ENCODE peak calls at places on chromosomes 4 and X, in ten cellular contexts. One of them, this sample, is unnamed.

GRCh38 chr4:82773049-82773448 is 25.5 kb downstream of the SCD5 start:
- DNase-seq in T-helper 17 cell: no peak
- DNase-seq in cardiac septum: no peak
- DNase-seq in HEK293T: no peak
- DNase-seq in activated T-helper 1 cell treated with anti-CD3 and anti-CD28 coated beads, Interleukin-12 subunit alpha, Interleukin-12 subunit beta, Interleukin-2, Interleukin-4 antibody, amounts not matched to agents 30 ng/mL and 10 ng/mL and 1 ng/mL, durations not matched to agents 14 hours and 24 hours and 36 hours: no peak
- DNase-seq in WTC11: no peak
- DNase-seq in KBM-7: no peak
- DNase-seq in stimulated activated CD4-positive, alpha-beta T cell treated with anti-CD3 and anti-CD28 coated beads, TNF-alpha, amount 100 ng/mL, for 24 hours: no peak
- DNase-seq in GF-D8: no peak
- DNase-seq in posterior vena cava: no peak
- DNase-seq in this sample: no peak

GRCh38 chr4:150855981-150856510 is 159.0 kb downstream of the LRBA start:
- DNase-seq in cardiac septum: no peak
- DNase-seq in KBM-7: no peak
- DNase-seq in activated T-helper 1 cell treated with anti-CD3 and anti-CD28 coated beads, Interleukin-12 subunit alpha, Interleukin-12 subunit beta, Interleukin-2, Interleukin-4 antibody, amounts not matched to agents 30 ng/mL and 10 ng/mL and 1 ng/mL, durations not matched to agents 14 hours and 24 hours and 36 hours: no peak
- DNase-seq in HEK293T: no peak
- DNase-seq in GF-D8: no peak
- DNase-seq in WTC11: no peak
- DNase-seq in T-helper 17 cell: no peak
- DNase-seq in stimulated activated CD4-positive, alpha-beta T cell treated with anti-CD3 and anti-CD28 coated beads, TNF-alpha, amount 100 ng/mL, for 24 hours: no peak
- DNase-seq in posterior vena cava: no peak
- DNase-seq in this sample: no peak

GRCh38 chrX:56233100-56233499 is 944 bp downstream of the KLF8 start:
- DNase-seq in GF-D8: no peak
- DNase-seq in posterior vena cava: no peak
- DNase-seq in WTC11: no peak
- DNase-seq in stimulated activated CD4-positive, alpha-beta T cell treated with anti-CD3 and anti-CD28 coated beads, TNF-alpha, amount 100 ng/mL, for 24 hours: peak
- DNase-seq in activated T-helper 1 cell treated with anti-CD3 and anti-CD28 coated beads, Interleukin-12 subunit alpha, Interleukin-12 subunit beta, Interleukin-2, Interleukin-4 antibody, amounts not matched to agents 30 ng/mL and 10 ng/mL and 1 ng/mL, durations not matched to agents 14 hours and 24 hours and 36 hours: no peak
- DNase-seq in T-helper 17 cell: no peak
- DNase-seq in KBM-7: no peak
- DNase-seq in HEK293T: no peak
- DNase-seq in cardiac septum: no peak
- DNase-seq in this sample: no peak

GRCh38 chrX:7515681-7516413 is 327.1 kb upstream of the VCX start:
- DNase-seq in KBM-7: no peak
- DNase-seq in HEK293T: no peak
- DNase-seq in stimulated activated CD4-positive, alpha-beta T cell treated with anti-CD3 and anti-CD28 coated beads, TNF-alpha, amount 100 ng/mL, for 24 hours: no peak
- DNase-seq in cardiac septum: no peak
- DNase-seq in GF-D8: no peak
- DNase-seq in posterior vena cava: no peak
- DNase-seq in WTC11: no peak
- DNase-seq in activated T-helper 1 cell treated with anti-CD3 and anti-CD28 coated beads, Interleukin-12 subunit alpha, Interleukin-12 subunit beta, Interleukin-2, Interleukin-4 antibody, amounts not matched to agents 30 ng/mL and 10 ng/mL and 1 ng/mL, durations not matched to agents 14 hours and 24 hours and 36 hours: no peak
- DNase-seq in T-helper 17 cell: no peak
- DNase-seq in this sample: no peak

GRCh38 chr4:17511950-17512795 is at the start of gene QDPR:
- DNase-seq in stimulated activated CD4-positive, alpha-beta T cell treated with anti-CD3 and anti-CD28 coated beads, TNF-alpha, amount 100 ng/mL, for 24 hours: peak
- DNase-seq in GF-D8: peak
- DNase-seq in KBM-7: peak
- DNase-seq in cardiac septum: peak
- DNase-seq in posterior vena cava: peak
- DNase-seq in HEK293T: peak
- DNase-seq in activated T-helper 1 cell treated with anti-CD3 and anti-CD28 coated beads, Interleukin-12 subunit alpha, Interleukin-12 subunit beta, Interleukin-2, Interleukin-4 antibody, amounts not matched to agents 30 ng/mL and 10 ng/mL and 1 ng/mL, durations not matched to agents 14 hours and 24 hours and 36 hours: peak
- DNase-seq in T-helper 17 cell: peak
- DNase-seq in WTC11: peak
- DNase-seq in this sample: no peak

GRCh38 chr4:168723569-168723968 is 226.7 kb downstream of the PALLD start:
- DNase-seq in posterior vena cava: no peak
- DNase-seq in activated T-helper 1 cell treated with anti-CD3 and anti-CD28 coated beads, Interleukin-12 subunit alpha, Interleukin-12 subunit beta, Interleukin-2, Interleukin-4 antibody, amounts not matched to agents 30 ng/mL and 10 ng/mL and 1 ng/mL, durations not matched to agents 14 hours and 24 hours and 36 hours: no peak
- DNase-seq in KBM-7: no peak
- DNase-seq in cardiac septum: no peak
- DNase-seq in T-helper 17 cell: no peak
- DNase-seq in WTC11: no peak
- DNase-seq in stimulated activated CD4-positive, alpha-beta T cell treated with anti-CD3 and anti-CD28 coated beads, TNF-alpha, amount 100 ng/mL, for 24 hours: no peak
- DNase-seq in GF-D8: no peak
- DNase-seq in HEK293T: no peak
- DNase-seq in this sample: no peak

GRCh38 chrX:47540754-47541538 is 20.1 kb upstream of the ARAF start:
- DNase-seq in HEK293T: peak
- DNase-seq in posterior vena cava: peak
- DNase-seq in T-helper 17 cell: no peak
- DNase-seq in activated T-helper 1 cell treated with anti-CD3 and anti-CD28 coated beads, Interleukin-12 subunit alpha, Interleukin-12 subunit beta, Interleukin-2, Interleukin-4 antibody, amounts not matched to agents 30 ng/mL and 10 ng/mL and 1 ng/mL, durations not matched to agents 14 hours and 24 hours and 36 hours: no peak
- DNase-seq in cardiac septum: peak
- DNase-seq in KBM-7: peak
- DNase-seq in WTC11: peak
- DNase-seq in stimulated activated CD4-positive, alpha-beta T cell treated with anti-CD3 and anti-CD28 coated beads, TNF-alpha, amount 100 ng/mL, for 24 hours: no peak
- DNase-seq in GF-D8: peak
- DNase-seq in this sample: peak

GRCh38 chr4:96227515-96227914 is 387.6 kb downstream of the PDHA2 start:
- DNase-seq in cardiac septum: no peak
- DNase-seq in WTC11: no peak
- DNase-seq in activated T-helper 1 cell treated with anti-CD3 and anti-CD28 coated beads, Interleukin-12 subunit alpha, Interleukin-12 subunit beta, Interleukin-2, Interleukin-4 antibody, amounts not matched to agents 30 ng/mL and 10 ng/mL and 1 ng/mL, durations not matched to agents 14 hours and 24 hours and 36 hours: no peak
- DNase-seq in posterior vena cava: no peak
- DNase-seq in KBM-7: no peak
- DNase-seq in HEK293T: no peak
- DNase-seq in GF-D8: no peak
- DNase-seq in stimulated activated CD4-positive, alpha-beta T cell treated with anti-CD3 and anti-CD28 coated beads, TNF-alpha, amount 100 ng/mL, for 24 hours: no peak
- DNase-seq in T-helper 17 cell: no peak
- DNase-seq in this sample: no peak

GRCh38 chrX:13646154-13646549 is 6.8 kb upstream of the TCEANC start:
- DNase-seq in GF-D8: no peak
- DNase-seq in T-helper 17 cell: no peak
- DNase-seq in posterior vena cava: peak
- DNase-seq in WTC11: peak
- DNase-seq in stimulated activated CD4-positive, alpha-beta T cell treated with anti-CD3 and anti-CD28 coated beads, TNF-alpha, amount 100 ng/mL, for 24 hours: peak
- DNase-seq in KBM-7: peak
- DNase-seq in HEK293T: peak
- DNase-seq in cardiac septum: no peak
- DNase-seq in activated T-helper 1 cell treated with anti-CD3 and anti-CD28 coated beads, Interleukin-12 subunit alpha, Interleukin-12 subunit beta, Interleukin-2, Interleukin-4 antibody, amounts not matched to agents 30 ng/mL and 10 ng/mL and 1 ng/mL, durations not matched to agents 14 hours and 24 hours and 36 hours: no peak
- DNase-seq in this sample: no peak

GRCh38 chrX:29560065-29560464 is 655.3 kb upstream of the MAGEB2 start:
- DNase-seq in KBM-7: no peak
- DNase-seq in activated T-helper 1 cell treated with anti-CD3 and anti-CD28 coated beads, Interleukin-12 subunit alpha, Interleukin-12 subunit beta, Interleukin-2, Interleukin-4 antibody, amounts not matched to agents 30 ng/mL and 10 ng/mL and 1 ng/mL, durations not matched to agents 14 hours and 24 hours and 36 hours: no peak
- DNase-seq in T-helper 17 cell: no peak
- DNase-seq in cardiac septum: no peak
- DNase-seq in posterior vena cava: no peak
- DNase-seq in HEK293T: no peak
- DNase-seq in stimulated activated CD4-positive, alpha-beta T cell treated with anti-CD3 and anti-CD28 coated beads, TNF-alpha, amount 100 ng/mL, for 24 hours: no peak
- DNase-seq in WTC11: no peak
- DNase-seq in GF-D8: no peak
- DNase-seq in this sample: no peak

GRCh38 chr4:31682796-31683195 is 962.6 kb downstream of the PCDH7 start:
- DNase-seq in activated T-helper 1 cell treated with anti-CD3 and anti-CD28 coated beads, Interleukin-12 subunit alpha, Interleukin-12 subunit beta, Interleukin-2, Interleukin-4 antibody, amounts not matched to agents 30 ng/mL and 10 ng/mL and 1 ng/mL, durations not matched to agents 14 hours and 24 hours and 36 hours: no peak
- DNase-seq in WTC11: no peak
- DNase-seq in KBM-7: no peak
- DNase-seq in GF-D8: no peak
- DNase-seq in T-helper 17 cell: no peak
- DNase-seq in cardiac septum: no peak
- DNase-seq in posterior vena cava: no peak
- DNase-seq in stimulated activated CD4-positive, alpha-beta T cell treated with anti-CD3 and anti-CD28 coated beads, TNF-alpha, amount 100 ng/mL, for 24 hours: no peak
- DNase-seq in HEK293T: no peak
- DNase-seq in this sample: no peak

GRCh38 chr4:102217345-102217744 is 127.9 kb downstream of the SLC39A8 start:
- DNase-seq in KBM-7: no peak
- DNase-seq in posterior vena cava: no peak
- DNase-seq in cardiac septum: no peak
- DNase-seq in GF-D8: no peak
- DNase-seq in activated T-helper 1 cell treated with anti-CD3 and anti-CD28 coated beads, Interleukin-12 subunit alpha, Interleukin-12 subunit beta, Interleukin-2, Interleukin-4 antibody, amounts not matched to agents 30 ng/mL and 10 ng/mL and 1 ng/mL, durations not matched to agents 14 hours and 24 hours and 36 hours: no peak
- DNase-seq in stimulated activated CD4-positive, alpha-beta T cell treated with anti-CD3 and anti-CD28 coated beads, TNF-alpha, amount 100 ng/mL, for 24 hours: no peak
- DNase-seq in WTC11: no peak
- DNase-seq in T-helper 17 cell: no peak
- DNase-seq in HEK293T: no peak
- DNase-seq in this sample: no peak

GRCh38 chr4:42736538-42736937 is 79.6 kb upstream of the ATP8A1 start:
- DNase-seq in WTC11: no peak
- DNase-seq in cardiac septum: no peak
- DNase-seq in KBM-7: no peak
- DNase-seq in HEK293T: no peak
- DNase-seq in stimulated activated CD4-positive, alpha-beta T cell treated with anti-CD3 and anti-CD28 coated beads, TNF-alpha, amount 100 ng/mL, for 24 hours: no peak
- DNase-seq in posterior vena cava: no peak
- DNase-seq in T-helper 17 cell: no peak
- DNase-seq in GF-D8: no peak
- DNase-seq in activated T-helper 1 cell treated with anti-CD3 and anti-CD28 coated beads, Interleukin-12 subunit alpha, Interleukin-12 subunit beta, Interleukin-2, Interleukin-4 antibody, amounts not matched to agents 30 ng/mL and 10 ng/mL and 1 ng/mL, durations not matched to agents 14 hours and 24 hours and 36 hours: no peak
- DNase-seq in this sample: no peak

GRCh38 chr4:86898562-86898961 is 6.3 kb upstream of the C4orf36 start:
- DNase-seq in activated T-helper 1 cell treated with anti-CD3 and anti-CD28 coated beads, Interleukin-12 subunit alpha, Interleukin-12 subunit beta, Interleukin-2, Interleukin-4 antibody, amounts not matched to agents 30 ng/mL and 10 ng/mL and 1 ng/mL, durations not matched to agents 14 hours and 24 hours and 36 hours: no peak
- DNase-seq in T-helper 17 cell: no peak
- DNase-seq in WTC11: no peak
- DNase-seq in cardiac septum: no peak
- DNase-seq in posterior vena cava: no peak
- DNase-seq in GF-D8: no peak
- DNase-seq in KBM-7: no peak
- DNase-seq in stimulated activated CD4-positive, alpha-beta T cell treated with anti-CD3 and anti-CD28 coated beads, TNF-alpha, amount 100 ng/mL, for 24 hours: no peak
- DNase-seq in HEK293T: no peak
- DNase-seq in this sample: no peak

GRCh38 chrX:136574548-136574947 is 42.5 kb downstream of the VGLL1 start:
- DNase-seq in cardiac septum: no peak
- DNase-seq in T-helper 17 cell: no peak
- DNase-seq in KBM-7: no peak
- DNase-seq in HEK293T: no peak
- DNase-seq in GF-D8: no peak
- DNase-seq in stimulated activated CD4-positive, alpha-beta T cell treated with anti-CD3 and anti-CD28 coated beads, TNF-alpha, amount 100 ng/mL, for 24 hours: no peak
- DNase-seq in WTC11: no peak
- DNase-seq in activated T-helper 1 cell treated with anti-CD3 and anti-CD28 coated beads, Interleukin-12 subunit alpha, Interleukin-12 subunit beta, Interleukin-2, Interleukin-4 antibody, amounts not matched to agents 30 ng/mL and 10 ng/mL and 1 ng/mL, durations not matched to agents 14 hours and 24 hours and 36 hours: no peak
- DNase-seq in posterior vena cava: no peak
- DNase-seq in this sample: peak

GRCh38 chr4:112288455-112288854 is 2.8 kb upstream of the TIFA start:
- DNase-seq in KBM-7: no peak
- DNase-seq in stimulated activated CD4-positive, alpha-beta T cell treated with anti-CD3 and anti-CD28 coated beads, TNF-alpha, amount 100 ng/mL, for 24 hours: no peak
- DNase-seq in HEK293T: no peak
- DNase-seq in activated T-helper 1 cell treated with anti-CD3 and anti-CD28 coated beads, Interleukin-12 subunit alpha, Interleukin-12 subunit beta, Interleukin-2, Interleukin-4 antibody, amounts not matched to agents 30 ng/mL and 10 ng/mL and 1 ng/mL, durations not matched to agents 14 hours and 24 hours and 36 hours: no peak
- DNase-seq in GF-D8: no peak
- DNase-seq in posterior vena cava: no peak
- DNase-seq in T-helper 17 cell: no peak
- DNase-seq in cardiac septum: no peak
- DNase-seq in WTC11: no peak
- DNase-seq in this sample: no peak

GRCh38 chrX:41981481-41982013 is 58.2 kb upstream of the CASK start:
- DNase-seq in HEK293T: no peak
- DNase-seq in GF-D8: no peak
- DNase-seq in stimulated activated CD4-positive, alpha-beta T cell treated with anti-CD3 and anti-CD28 coated beads, TNF-alpha, amount 100 ng/mL, for 24 hours: no peak
- DNase-seq in cardiac septum: no peak
- DNase-seq in KBM-7: peak
- DNase-seq in WTC11: no peak
- DNase-seq in posterior vena cava: no peak
- DNase-seq in T-helper 17 cell: no peak
- DNase-seq in activated T-helper 1 cell treated with anti-CD3 and anti-CD28 coated beads, Interleukin-12 subunit alpha, Interleukin-12 subunit beta, Interleukin-2, Interleukin-4 antibody, amounts not matched to agents 30 ng/mL and 10 ng/mL and 1 ng/mL, durations not matched to agents 14 hours and 24 hours and 36 hours: no peak
- DNase-seq in this sample: no peak

GRCh38 chr4:28973591-28974350 is 1746.4 kb upstream of the PCDH7 start:
- DNase-seq in KBM-7: no peak
- DNase-seq in HEK293T: no peak
- DNase-seq in posterior vena cava: no peak
- DNase-seq in WTC11: no peak
- DNase-seq in stimulated activated CD4-positive, alpha-beta T cell treated with anti-CD3 and anti-CD28 coated beads, TNF-alpha, amount 100 ng/mL, for 24 hours: no peak
- DNase-seq in T-helper 17 cell: no peak
- DNase-seq in activated T-helper 1 cell treated with anti-CD3 and anti-CD28 coated beads, Interleukin-12 subunit alpha, Interleukin-12 subunit beta, Interleukin-2, Interleukin-4 antibody, amounts not matched to agents 30 ng/mL and 10 ng/mL and 1 ng/mL, durations not matched to agents 14 hours and 24 hours and 36 hours: no peak
- DNase-seq in cardiac septum: no peak
- DNase-seq in GF-D8: no peak
- DNase-seq in this sample: no peak

GRCh38 chr4:181819951-181820350 is 423.3 kb upstream of the TENM3 start:
- DNase-seq in posterior vena cava: no peak
- DNase-seq in KBM-7: no peak
- DNase-seq in GF-D8: no peak
- DNase-seq in T-helper 17 cell: no peak
- DNase-seq in cardiac septum: no peak
- DNase-seq in WTC11: no peak
- DNase-seq in activated T-helper 1 cell treated with anti-CD3 and anti-CD28 coated beads, Interleukin-12 subunit alpha, Interleukin-12 subunit beta, Interleukin-2, Interleukin-4 antibody, amounts not matched to agents 30 ng/mL and 10 ng/mL and 1 ng/mL, durations not matched to agents 14 hours and 24 hours and 36 hours: no peak
- DNase-seq in stimulated activated CD4-positive, alpha-beta T cell treated with anti-CD3 and anti-CD28 coated beads, TNF-alpha, amount 100 ng/mL, for 24 hours: no peak
- DNase-seq in HEK293T: no peak
- DNase-seq in this sample: no peak

GRCh38 chrX:133865761-133866470 is 119.5 kb downstream of the GPC3 start:
- DNase-seq in WTC11: no peak
- DNase-seq in HEK293T: no peak
- DNase-seq in cardiac septum: no peak
- DNase-seq in stimulated activated CD4-positive, alpha-beta T cell treated with anti-CD3 and anti-CD28 coated beads, TNF-alpha, amount 100 ng/mL, for 24 hours: no peak
- DNase-seq in T-helper 17 cell: no peak
- DNase-seq in GF-D8: no peak
- DNase-seq in KBM-7: no peak
- DNase-seq in activated T-helper 1 cell treated with anti-CD3 and anti-CD28 coated beads, Interleukin-12 subunit alpha, Interleukin-12 subunit beta, Interleukin-2, Interleukin-4 antibody, amounts not matched to agents 30 ng/mL and 10 ng/mL and 1 ng/mL, durations not matched to agents 14 hours and 24 hours and 36 hours: no peak
- DNase-seq in posterior vena cava: no peak
- DNase-seq in this sample: no peak

GRCh38 chr4:2731907-2732314 is 24.2 kb downstream of the TNIP2 start:
- DNase-seq in WTC11: no peak
- DNase-seq in KBM-7: no peak
- DNase-seq in stimulated activated CD4-positive, alpha-beta T cell treated with anti-CD3 and anti-CD28 coated beads, TNF-alpha, amount 100 ng/mL, for 24 hours: no peak
- DNase-seq in HEK293T: no peak
- DNase-seq in activated T-helper 1 cell treated with anti-CD3 and anti-CD28 coated beads, Interleukin-12 subunit alpha, Interleukin-12 subunit beta, Interleukin-2, Interleukin-4 antibody, amounts not matched to agents 30 ng/mL and 10 ng/mL and 1 ng/mL, durations not matched to agents 14 hours and 24 hours and 36 hours: no peak
- DNase-seq in posterior vena cava: peak
- DNase-seq in GF-D8: no peak
- DNase-seq in cardiac septum: no peak
- DNase-seq in T-helper 17 cell: no peak
- DNase-seq in this sample: no peak

GRCh38 chr4:41413670-41414069 is 124.3 kb upstream of the LIMCH1 start:
- DNase-seq in KBM-7: peak
- DNase-seq in stimulated activated CD4-positive, alpha-beta T cell treated with anti-CD3 and anti-CD28 coated beads, TNF-alpha, amount 100 ng/mL, for 24 hours: no peak
- DNase-seq in activated T-helper 1 cell treated with anti-CD3 and anti-CD28 coated beads, Interleukin-12 subunit alpha, Interleukin-12 subunit beta, Interleukin-2, Interleukin-4 antibody, amounts not matched to agents 30 ng/mL and 10 ng/mL and 1 ng/mL, durations not matched to agents 14 hours and 24 hours and 36 hours: no peak
- DNase-seq in T-helper 17 cell: no peak
- DNase-seq in posterior vena cava: no peak
- DNase-seq in HEK293T: no peak
- DNase-seq in GF-D8: no peak
- DNase-seq in cardiac septum: no peak
- DNase-seq in WTC11: no peak
- DNase-seq in this sample: no peak

GRCh38 chr4:141541851-141542250 is 94.5 kb upstream of the IL15 start:
- DNase-seq in stimulated activated CD4-positive, alpha-beta T cell treated with anti-CD3 and anti-CD28 coated beads, TNF-alpha, amount 100 ng/mL, for 24 hours: no peak
- DNase-seq in cardiac septum: no peak
- DNase-seq in T-helper 17 cell: no peak
- DNase-seq in activated T-helper 1 cell treated with anti-CD3 and anti-CD28 coated beads, Interleukin-12 subunit alpha, Interleukin-12 subunit beta, Interleukin-2, Interleukin-4 antibody, amounts not matched to agents 30 ng/mL and 10 ng/mL and 1 ng/mL, durations not matched to agents 14 hours and 24 hours and 36 hours: no peak
- DNase-seq in WTC11: no peak
- DNase-seq in GF-D8: no peak
- DNase-seq in KBM-7: no peak
- DNase-seq in HEK293T: no peak
- DNase-seq in posterior vena cava: no peak
- DNase-seq in this sample: no peak

GRCh38 chrX:72255445-72255844 is 16.6 kb upstream of the ERCC6L start:
- DNase-seq in KBM-7: no peak
- DNase-seq in HEK293T: no peak
- DNase-seq in T-helper 17 cell: no peak
- DNase-seq in cardiac septum: no peak
- DNase-seq in stimulated activated CD4-positive, alpha-beta T cell treated with anti-CD3 and anti-CD28 coated beads, TNF-alpha, amount 100 ng/mL, for 24 hours: no peak
- DNase-seq in GF-D8: no peak
- DNase-seq in posterior vena cava: no peak
- DNase-seq in WTC11: peak
- DNase-seq in activated T-helper 1 cell treated with anti-CD3 and anti-CD28 coated beads, Interleukin-12 subunit alpha, Interleukin-12 subunit beta, Interleukin-2, Interleukin-4 antibody, amounts not matched to agents 30 ng/mL and 10 ng/mL and 1 ng/mL, durations not matched to agents 14 hours and 24 hours and 36 hours: no peak
- DNase-seq in this sample: peak

GRCh38 chr4:57147335-57148060 is 37.3 kb upstream of the IGFBP7 start:
- DNase-seq in T-helper 17 cell: no peak
- DNase-seq in KBM-7: no peak
- DNase-seq in GF-D8: no peak
- DNase-seq in cardiac septum: no peak
- DNase-seq in HEK293T: no peak
- DNase-seq in stimulated activated CD4-positive, alpha-beta T cell treated with anti-CD3 and anti-CD28 coated beads, TNF-alpha, amount 100 ng/mL, for 24 hours: no peak
- DNase-seq in WTC11: no peak
- DNase-seq in posterior vena cava: no peak
- DNase-seq in activated T-helper 1 cell treated with anti-CD3 and anti-CD28 coated beads, Interleukin-12 subunit alpha, Interleukin-12 subunit beta, Interleukin-2, Interleukin-4 antibody, amounts not matched to agents 30 ng/mL and 10 ng/mL and 1 ng/mL, durations not matched to agents 14 hours and 24 hours and 36 hours: no peak
- DNase-seq in this sample: no peak

GRCh38 chrX:113986427-113986826 is 597.5 kb upstream of the HTR2C start:
- DNase-seq in WTC11: no peak
- DNase-seq in KBM-7: no peak
- DNase-seq in stimulated activated CD4-positive, alpha-beta T cell treated with anti-CD3 and anti-CD28 coated beads, TNF-alpha, amount 100 ng/mL, for 24 hours: no peak
- DNase-seq in T-helper 17 cell: no peak
- DNase-seq in posterior vena cava: no peak
- DNase-seq in activated T-helper 1 cell treated with anti-CD3 and anti-CD28 coated beads, Interleukin-12 subunit alpha, Interleukin-12 subunit beta, Interleukin-2, Interleukin-4 antibody, amounts not matched to agents 30 ng/mL and 10 ng/mL and 1 ng/mL, durations not matched to agents 14 hours and 24 hours and 36 hours: no peak
- DNase-seq in HEK293T: no peak
- DNase-seq in GF-D8: no peak
- DNase-seq in cardiac septum: no peak
- DNase-seq in this sample: no peak

GRCh38 chr4:140099993-140100392 is 54.0 kb downstream of the MAML3 start:
- DNase-seq in cardiac septum: peak
- DNase-seq in KBM-7: peak
- DNase-seq in HEK293T: no peak
- DNase-seq in T-helper 17 cell: no peak
- DNase-seq in GF-D8: peak
- DNase-seq in posterior vena cava: peak
- DNase-seq in stimulated activated CD4-positive, alpha-beta T cell treated with anti-CD3 and anti-CD28 coated beads, TNF-alpha, amount 100 ng/mL, for 24 hours: no peak
- DNase-seq in WTC11: no peak
- DNase-seq in activated T-helper 1 cell treated with anti-CD3 and anti-CD28 coated beads, Interleukin-12 subunit alpha, Interleukin-12 subunit beta, Interleukin-2, Interleukin-4 antibody, amounts not matched to agents 30 ng/mL and 10 ng/mL and 1 ng/mL, durations not matched to agents 14 hours and 24 hours and 36 hours: no peak
- DNase-seq in this sample: no peak

GRCh38 chr4:25001499-25001898 is 29.2 kb downstream of the LGI2 start:
- DNase-seq in GF-D8: no peak
- DNase-seq in T-helper 17 cell: no peak
- DNase-seq in cardiac septum: no peak
- DNase-seq in KBM-7: no peak
- DNase-seq in WTC11: no peak
- DNase-seq in activated T-helper 1 cell treated with anti-CD3 and anti-CD28 coated beads, Interleukin-12 subunit alpha, Interleukin-12 subunit beta, Interleukin-2, Interleukin-4 antibody, amounts not matched to agents 30 ng/mL and 10 ng/mL and 1 ng/mL, durations not matched to agents 14 hours and 24 hours and 36 hours: no peak
- DNase-seq in stimulated activated CD4-positive, alpha-beta T cell treated with anti-CD3 and anti-CD28 coated beads, TNF-alpha, amount 100 ng/mL, for 24 hours: no peak
- DNase-seq in HEK293T: no peak
- DNase-seq in posterior vena cava: no peak
- DNase-seq in this sample: no peak